ENCODE peak calls at places on chromosomes 6 and 20, in six cellular contexts. H is mesendoderm, B is AG04450, V is coronary artery, X is cardiac muscle cell, R is neural progenitor cell. W is an unnamed sample.
A peak's percentile ranks its signal among the peaks of the same experiment; 100 is the strongest.

GRCh38 chr6:40997256-40997957 is 41.6 kb downstream of the UNC5CL start:
- DNase-seq in H (peak; percentile 99), B (peak; percentile 24), V (no peak), X (peak; percentile 71), R (peak; percentile 85), W (peak; percentile 56)

GRCh38 chr6:134529921-134530320 is 212.0 kb upstream of the SGK1 start:
- DNase-seq in H (no peak), B (no peak), V (no peak), X (peak; percentile 47), R (no peak), W (no peak)

GRCh38 chr6:84037425-84038089 is 4.0 kb downstream of the MRAP2 start:
- DNase-seq in H (no peak), B (no peak), V (no peak), X (no peak), R (no peak), W (no peak)

GRCh38 chr20:38633577-38634093 is 32.0 kb downstream of the ARHGAP40 start:
- DNase-seq in H (peak; percentile 86), B (no peak), V (no peak), X (peak; percentile 51), R (peak; percentile 75), W (peak; percentile 59)

GRCh38 chr6:140462495-140463311 is 1088.3 kb upstream of the CITED2 start:
- DNase-seq in H (peak; percentile 78), B (no peak), V (no peak), X (peak; percentile 83), R (no peak), W (no peak)

GRCh38 chr6:6840831-6841263 is 252.3 kb downstream of the LY86 start:
- DNase-seq in H (no peak), B (no peak), V (no peak), X (no peak), R (no peak), W (no peak)

GRCh38 chr6:51768087-51768486 is 319.3 kb downstream of the PKHD1 start:
- DNase-seq in H (no peak), B (no peak), V (no peak), X (no peak), R (no peak), W (no peak)

GRCh38 chr20:23227976-23228375 is 122.6 kb upstream of the NXT1 start:
- DNase-seq in H (no peak), B (no peak), V (no peak), X (no peak), R (no peak), W (no peak)

GRCh38 chr6:150165020-150165702 is 22.3 kb downstream of the PPP1R14C start:
- DNase-seq in H (no peak), B (no peak), V (no peak), X (no peak), R (no peak), W (no peak)

GRCh38 chr20:59042151-59042795 is at the start of gene PRELID3B:
- DNase-seq in H (peak; percentile 27), B (no peak), V (no peak), X (peak; percentile 24), R (peak; percentile 57), W (no peak)

GRCh38 chr6:146041282-146041681 is 12.4 kb downstream of the GRM1 start:
- DNase-seq in H (peak; percentile 82), B (no peak), V (no peak), X (peak; percentile 40), R (peak; percentile 70), W (no peak)

GRCh38 chr6:27601668-27602254 is 128.9 kb upstream of the ZNF184 start:
- DNase-seq in H (peak; percentile 93), B (no peak), V (no peak), X (peak; percentile 12), R (peak; percentile 65), W (no peak)

GRCh38 chr6:30743099-30744053 is 889 bp upstream of the FLOT1 start:
- DNase-seq in H (no peak), B (no peak), V (peak; percentile 80), X (peak; percentile 47), R (no peak), W (no peak)

GRCh38 chr20:24502184-24502583 is 32.8 kb downstream of the SYNDIG1 start:
- DNase-seq in H (no peak), B (no peak), V (no peak), X (peak; percentile 58), R (no peak), W (peak; percentile 86)

GRCh38 chr6:24775520-24776058 is 852 bp downstream of the GMNN start:
- DNase-seq in H (no peak), B (no peak), V (no peak), X (peak; percentile 73), R (peak; percentile 20), W (no peak)

DNA sequence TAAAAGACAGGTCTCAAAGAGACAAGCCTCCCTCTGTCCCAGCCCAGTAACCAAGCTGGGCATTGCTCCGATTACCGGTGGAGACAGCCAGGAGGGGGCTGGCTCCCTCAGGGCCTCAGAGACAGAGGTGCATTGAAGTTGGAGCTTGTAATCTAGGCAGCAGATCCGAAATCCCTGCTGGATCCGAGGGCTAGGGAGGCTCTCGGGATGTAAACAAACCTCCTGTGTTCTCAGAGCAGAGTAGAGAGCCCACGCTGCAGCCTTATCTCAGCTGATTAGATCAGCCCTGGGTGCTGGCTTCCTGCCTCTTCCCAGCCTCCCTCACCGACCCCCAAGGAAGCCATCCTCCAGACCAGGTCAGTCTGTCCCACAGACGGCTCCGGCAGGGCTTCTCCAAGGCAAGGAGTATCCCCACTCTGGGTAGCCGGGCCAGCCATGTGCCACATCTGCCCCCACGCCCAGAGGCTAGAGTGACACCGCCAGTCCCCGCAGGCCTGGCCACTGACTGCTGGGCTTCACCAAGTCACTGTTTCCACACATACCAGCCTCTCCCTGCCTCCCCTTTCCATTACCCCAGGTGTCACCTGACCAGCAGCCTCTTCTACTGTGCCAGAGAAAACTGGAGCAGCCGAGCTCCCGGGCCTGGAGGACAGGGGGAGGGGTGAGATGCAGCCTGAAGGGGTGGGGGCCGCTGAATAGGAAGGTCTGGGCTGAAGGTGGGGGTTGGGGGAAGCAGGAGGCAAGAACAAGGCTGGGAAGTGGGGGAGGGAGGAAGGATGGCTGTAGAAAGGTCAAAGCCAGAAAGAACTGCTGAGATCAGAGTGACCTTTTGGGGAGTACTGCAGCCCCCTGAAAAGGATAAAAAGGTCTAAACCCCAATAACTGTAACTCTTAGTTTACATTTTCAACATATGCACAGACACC is 6.0 kb downstream of the SDC4 start:
- DNase-seq in H (peak; percentile 98), B (no peak), V (peak; percentile 94), X (peak; percentile 70), R (peak; percentile 52), W (peak; percentile 84)
- H3K27ac ChIP-seq in H (peak overlapping the region; percentile 97), B (peak overlapping the region; percentile 85), V (peak overlapping the region; percentile 94), X (peak overlapping the region; percentile 98), R (no peak overlapping the region), W (peak overlapping the region; percentile 96)

GRCh38 chr6:159680104-159680503 is 12.9 kb downstream of the SOD2 start:
- DNase-seq in H (no peak), B (no peak), V (no peak), X (no peak), R (no peak), W (no peak)

GRCh38 chr6:159676804-159677203 is 16.2 kb downstream of the SOD2 start:
- DNase-seq in H (no peak), B (no peak), V (no peak), X (peak; percentile 16), R (no peak), W (no peak)

GRCh38 chr6:159677226-159677901 is 15.7 kb downstream of the SOD2 start:
- DNase-seq in H (no peak), B (no peak), V (no peak), X (no peak), R (no peak), W (no peak)

GRCh38 chr6:159681104-159681503 is 11.9 kb downstream of the SOD2 start:
- DNase-seq in H (peak; percentile 13), B (no peak), V (no peak), X (no peak), R (no peak), W (no peak)

GRCh38 chr6:159679091-159680077 is 13.7 kb downstream of the SOD2 start:
- DNase-seq in H (no peak), B (peak; percentile 55), V (no peak), X (no peak), R (no peak), W (no peak)
- H3K27ac ChIP-seq in H (no peak overlapping the region), B (peak overlapping the region; percentile 35), V (no peak overlapping the region), X (peak overlapping the region; percentile 40), R (no peak overlapping the region), W (no peak overlapping the region)

GRCh38 chr6:110322151-110323003 is 35.8 kb downstream of the METTL24 start:
- DNase-seq in H (peak; percentile 68), B (no peak), V (no peak), X (no peak), R (no peak), W (no peak)
- H3K27ac ChIP-seq in H (no peak overlapping the region), B (no peak overlapping the region), V (no peak overlapping the region), X (peak overlapping the region; percentile 94), R (no peak overlapping the region), W (no peak overlapping the region)

DNA sequence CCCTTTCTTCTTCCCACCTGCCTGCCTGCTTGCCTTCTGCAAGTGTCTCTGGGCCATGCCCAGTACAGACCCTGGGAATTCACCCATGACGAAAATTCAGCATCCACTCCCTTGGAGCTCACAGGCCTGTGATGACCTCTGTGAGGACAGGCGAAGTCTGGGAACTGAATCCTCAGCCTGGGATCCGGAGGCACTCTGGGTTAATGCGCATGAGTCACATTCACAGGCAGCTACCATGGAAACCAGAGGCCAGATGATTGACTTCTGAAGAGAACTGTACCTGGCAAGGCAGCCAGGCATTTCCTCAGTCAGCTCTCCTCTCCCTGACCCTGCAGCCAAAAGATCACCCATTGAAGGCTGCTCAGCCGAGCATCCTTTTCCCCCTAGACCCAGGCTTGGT is 41.0 kb downstream of the SLC9A8 start:
- DNase-seq in H (peak; percentile 86), B (peak; percentile 32), V (peak; percentile 85), X (peak; percentile 63), R (no peak), W (no peak)
- H3K27ac ChIP-seq in H (no peak overlapping the region), B (no peak overlapping the region), V (peak overlapping the region; percentile 67), X (no peak overlapping the region), R (no peak overlapping the region), W (no peak overlapping the region)

GRCh38 chr6:19803331-19804330 is 33.5 kb upstream of the ID4 start:
- DNase-seq in H (no peak), B (no peak), V (no peak), X (peak; percentile 50), R (peak; percentile 4), W (no peak)
- H3K27ac ChIP-seq in H (peak overlapping the region; percentile 78), B (no peak overlapping the region), V (peak overlapping the region; percentile 88), X (peak overlapping the region; percentile 99), R (peak overlapping the region; percentile 92), W (peak overlapping the region; percentile 98)

GRCh38 chr20:63822276-63822696 is 8.8 kb downstream of the ZBTB46 start:
- DNase-seq in H (no peak), B (no peak), V (no peak), X (no peak), R (no peak), W (no peak)
- H3K27ac ChIP-seq in H (no peak overlapping the region), B (no peak overlapping the region), V (no peak overlapping the region), X (no peak overlapping the region), R (no peak overlapping the region), W (no peak overlapping the region)

DNA sequence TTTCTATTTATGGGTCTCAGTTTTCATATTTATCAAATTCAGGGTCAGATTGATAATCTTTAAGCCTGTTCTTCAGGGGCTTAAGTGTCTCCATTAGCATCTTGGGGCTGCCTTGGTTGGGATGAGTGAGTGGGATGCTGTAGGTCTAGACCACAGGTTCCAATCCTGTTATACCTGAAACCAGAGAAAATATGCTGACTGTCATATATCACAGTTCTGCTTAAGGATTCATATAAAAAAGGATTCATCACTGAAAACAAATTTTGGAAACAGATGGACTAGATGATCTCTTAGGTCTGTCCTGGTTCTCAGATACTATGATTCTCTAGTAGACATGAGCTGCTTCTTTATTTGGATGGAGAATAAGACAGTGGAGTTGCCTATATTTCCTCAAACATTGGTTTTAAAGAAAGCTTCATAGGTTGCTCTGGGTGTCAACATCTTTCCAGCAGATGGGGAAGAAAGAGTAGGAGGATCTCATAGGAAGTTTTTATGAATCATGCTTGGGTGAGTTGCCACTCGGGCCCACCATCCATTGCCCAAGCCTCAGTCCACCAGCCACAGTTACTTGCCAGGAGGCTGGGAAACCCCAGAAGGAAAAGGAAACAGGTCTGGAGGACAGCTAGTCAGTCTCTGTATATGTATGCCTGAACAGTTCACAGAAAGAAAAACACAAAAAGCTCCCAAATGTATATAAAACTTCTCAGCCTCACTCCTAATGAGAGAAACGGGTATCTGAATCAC is 42.9 kb upstream of the MAP7 start:
- DNase-seq in H (no peak), B (no peak), V (no peak), X (peak; percentile 64), R (no peak), W (no peak)
- H3K27ac ChIP-seq in H (no peak overlapping the region), B (peak overlapping the region; percentile 93), V (no peak overlapping the region), X (no peak overlapping the region), R (no peak overlapping the region), W (no peak overlapping the region)